ENCODE peak calls at places on chromosomes 13 and 19, in eight cellular contexts. L, G, E, U, P, S, C and Z are unnamed samples.

GRCh38 chr13:109576331-109576813 is 210.0 kb downstream of the IRS2 start:
- DNase-seq in L (no peak), G (no peak), E (no peak), U (no peak), P (no peak), S (no peak), C (no peak), Z (no peak)

GRCh38 chr19:18460313-18460712 is 22.4 kb upstream of the ISYNA1 start:
- DNase-seq in L (no peak), G (peak), E (peak), U (no peak), P (no peak), S (no peak), C (peak), Z (no peak)

GRCh38 chr13:59677966-59678814 is 485.5 kb downstream of the DIAPH3 start:
- DNase-seq in L (no peak), G (peak), E (peak), U (no peak), P (no peak), S (no peak), C (peak), Z (no peak)

GRCh38 chr13:59099182-59099950 is 1064.4 kb downstream of the DIAPH3 start:
- DNase-seq in L (no peak), G (peak), E (no peak), U (peak), P (no peak), S (no peak), C (no peak), Z (no peak)

GRCh38 chr19:18551631-18552030 is 6.0 kb upstream of the KXD1 start:
- DNase-seq in L (no peak), G (no peak), E (no peak), U (no peak), P (no peak), S (no peak), C (no peak), Z (no peak)

GRCh38 chr13:79407349-79407979 is 1.4 kb upstream of the RBM26 start:
- DNase-seq in L (no peak), G (no peak), E (no peak), U (no peak), P (no peak), S (no peak), C (no peak), Z (no peak)

GRCh38 chr13:91272235-91272777 is 75.2 kb upstream of the MIR17HG start:
- DNase-seq in L (no peak), G (no peak), E (no peak), U (no peak), P (no peak), S (no peak), C (no peak), Z (no peak)

GRCh38 chr19:1866693-1867358 is 3.4 kb upstream of the KLF16 start:
- DNase-seq in L (no peak), G (no peak), E (no peak), U (no peak), P (no peak), S (no peak), C (no peak), Z (no peak)

GRCh38 chr19:10544242-10544752 is 593 bp downstream of the ATG4D start:
- DNase-seq in L (no peak), G (no peak), E (no peak), U (no peak), P (no peak), S (no peak), C (no peak), Z (peak)

GRCh38 chr13:113178070-113178895 is 19.8 kb downstream of the PROZ start:
- DNase-seq in L (no peak), G (peak), E (peak), U (no peak), P (no peak), S (no peak), C (peak), Z (no peak)